ENCODE peak calls at places on chromosomes 11 and 22, in four cellular contexts. R is GM23248, B is OCI-LY7, S is GM23338. F is an unnamed sample.

GRCh38 chr11:84607975-84608787 is 1019.0 kb downstream of the DLG2 start:
- DNase-seq in S (no peak), B (no peak), R (no peak), F (no peak)

GRCh38 chr11:73308003-73308962 is at the start of gene ARHGEF17:
- DNase-seq in S (peak), B (no peak), R (peak), F (no peak)

GRCh38 chr11:67613313-67613959 is 6.7 kb downstream of the NDUFV1 start:
- DNase-seq in B (no peak), S (no peak), R (no peak), F (no peak)

GRCh38 chr11:27309064-27309463 is 54.0 kb downstream of the CCDC34 start:
- DNase-seq in R (no peak), B (no peak), S (no peak), F (no peak)

GRCh38 chr11:23991140-23991539 is 505.7 kb upstream of the LUZP2 start:
- DNase-seq in R (peak), B (no peak), S (no peak), F (no peak)

GRCh38 chr11:127919206-127920000 is 668.0 kb downstream of the ETS1 start:
- DNase-seq in R (peak), S (no peak), B (no peak), F (no peak)

GRCh38 chr11:534592-535518 is 521 bp downstream of the HRAS start:
- DNase-seq in B (peak), S (peak), R (peak), F (peak)

GRCh38 chr11:34104680-34105078 is 750 bp upstream of the NAT10 start:
- DNase-seq in B (no peak), S (no peak), R (peak), F (no peak)

GRCh38 chr11:36509265-36509664 is 807 bp downstream of the TRAF6 start:
- DNase-seq in R (peak), S (peak), B (peak), F (peak)

GRCh38 chr11:70155386-70155785 is 47.7 kb upstream of the FADD start:
- DNase-seq in S (no peak), B (no peak), R (no peak), F (no peak)

GRCh38 chr11:75440960-75441803 is 8.2 kb upstream of the KLHL35 start:
- DNase-seq in R (no peak), S (no peak), B (no peak), F (no peak)

GRCh38 chr11:7494086-7494775 is 8.9 kb downstream of the OLFML1 start:
- DNase-seq in B (no peak), R (no peak), S (no peak), F (no peak)

GRCh38 chr22:19039796-19040580 is 82.2 kb downstream of the DGCR2 start:
- DNase-seq in R (no peak), S (no peak), B (no peak), F (no peak)

GRCh38 chr11:94455861-94456260 is 37.8 kb downstream of the MRE11 start:
- DNase-seq in B (no peak), R (no peak), S (no peak), F (no peak)

GRCh38 chr11:121108413-121108812 is 7.4 kb downstream of the TECTA start:
- DNase-seq in R (no peak), B (no peak), S (no peak), F (no peak)

GRCh38 chr11:118002010-118002540 is 15.9 kb downstream of the IL10RA start:
- DNase-seq in B (no peak), R (no peak), S (no peak), F (no peak)
- TF ChIP-seq EZH2phosphoT487 in B (no peak), R (no peak), S (no peak), F (no peak)

GRCh38 chr11:112795142-112795815 is 165.9 kb upstream of the NCAM1 start:
- DNase-seq in B (peak), S (peak), R (peak), F (peak)
- H2AFZ ChIP-seq in B (no peak), S (no peak), R (no peak), F (no peak)

GRCh38 chr22:22449819-22450218 is 58.7 kb downstream of the ZNF280B start:
- DNase-seq in S (no peak), R (no peak), B (no peak), F (peak)

GRCh38 chr22:22454997-22455396 is 53.5 kb downstream of the ZNF280B start:
- DNase-seq in S (no peak), R (no peak), B (no peak), F (no peak)

GRCh38 chr22:22452211-22452610 is 56.3 kb downstream of the ZNF280B start:
- DNase-seq in B (no peak), R (no peak), S (no peak), F (no peak)

GRCh38 chr22:22450343-22450839 is 58.2 kb downstream of the ZNF280B start:
- DNase-seq in S (no peak), R (no peak), B (peak), F (peak)

DNA sequence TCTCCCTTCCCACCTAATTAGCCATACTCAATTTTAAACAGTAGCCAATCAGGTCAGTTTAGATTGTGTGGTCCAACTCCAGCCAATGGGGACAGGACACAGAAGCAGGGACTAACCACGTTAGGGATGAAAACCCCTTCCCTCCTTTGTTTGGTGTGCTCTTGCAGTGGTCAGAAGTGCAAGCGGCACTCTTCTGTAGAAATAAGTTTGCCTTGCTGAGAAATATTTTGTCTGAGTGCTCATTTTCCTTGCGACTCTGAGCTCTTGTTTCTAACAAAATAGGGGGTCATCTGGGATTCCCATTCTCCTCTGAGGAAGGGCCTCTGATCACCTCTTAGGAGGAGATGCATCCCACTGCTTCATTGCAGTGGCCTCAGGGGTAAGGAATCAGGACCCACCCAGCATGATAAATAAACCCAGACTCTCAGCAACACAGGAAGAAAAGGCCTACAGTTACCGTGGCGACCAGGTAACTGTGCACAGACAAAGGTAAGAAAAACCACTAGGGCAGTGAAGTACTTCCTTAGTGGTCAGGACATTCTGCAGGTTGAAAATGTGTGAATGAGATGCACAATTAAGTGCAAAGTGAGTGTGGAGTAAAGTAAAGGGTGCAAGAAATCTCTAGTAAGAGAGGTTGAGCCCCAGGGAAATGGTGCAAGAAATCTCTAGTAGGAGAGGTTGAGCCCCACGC is 55.4 kb downstream of the ZNF280B start:
- DNase-seq in B (no peak), S (no peak), R (no peak), F (peak)
- TF ChIP-seq EZH2phosphoT487 in B (no peak), S (no peak), R (no peak), F (no peak)

GRCh38 chr22:50670914-50671538 is 1.6 kb upstream of the SHANK3 start:
- DNase-seq in S (no peak), B (no peak), R (no peak), F (no peak)

GRCh38 chr22:50672471-50673230 is at the start of gene SHANK3:
- DNase-seq in S (peak), B (no peak), R (no peak), F (no peak)

GRCh38 chr22:50672041-50672440 is 582 bp upstream of the SHANK3 start:
- DNase-seq in B (no peak), S (no peak), R (no peak), F (no peak)

GRCh38 chr22:50671641-50672040 is 982 bp upstream of the SHANK3 start:
- DNase-seq in R (peak), B (no peak), S (no peak), F (no peak)

DNA sequence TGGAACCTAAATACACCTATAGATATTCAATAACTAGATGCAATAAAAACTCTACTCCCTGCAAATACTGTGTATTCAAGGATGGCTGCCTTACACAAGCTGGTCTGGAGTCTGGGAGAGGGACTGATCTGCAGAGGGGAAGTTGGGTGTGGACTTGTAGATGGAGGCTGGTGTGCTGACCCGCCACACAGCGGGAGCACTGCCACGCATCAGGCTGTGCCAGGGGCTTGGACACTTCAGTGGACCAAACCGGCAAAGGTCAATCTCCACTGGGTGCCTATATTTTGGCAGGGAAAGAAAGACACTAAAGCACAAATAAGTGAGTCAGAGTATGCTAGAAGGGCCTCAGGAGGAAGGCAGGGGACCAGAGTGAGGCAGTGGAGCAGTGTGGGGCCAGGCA is 2.1 kb upstream of the SHANK3 start:
- DNase-seq in S (no peak), B (no peak), R (no peak), F (no peak)
- H2AFZ ChIP-seq in S (no peak), B (no peak), R (no peak), F (no peak)

GRCh38 chr11:48013269-48013901 is 33.0 kb downstream of the PTPRJ start:
- DNase-seq in R (peak), S (no peak), B (peak), F (no peak)
- TF ChIP-seq EZH2phosphoT487 in R (no peak), S (no peak), B (no peak), F (no peak)

GRCh38 chr11:72191961-72192381 is at the start of gene FOLR1:
- DNase-seq in R (peak), S (peak), B (no peak), F (no peak)
- H2AFZ ChIP-seq in R (no peak), S (peak), B (no peak), F (no peak)

GRCh38 chr11:102733232-102733875 is 8.6 kb upstream of the MMP8 start:
- DNase-seq in B (peak), S (peak), R (peak), F (peak)

GRCh38 chr11:102727890-102728289 is 3.1 kb upstream of the MMP8 start:
- DNase-seq in R (peak), B (no peak), S (no peak), F (no peak)

GRCh38 chr11:102734650-102735049 is 9.9 kb upstream of the MMP8 start:
- DNase-seq in R (peak), S (no peak), B (no peak), F (no peak)

GRCh38 chr11:102724904-102725515 is at the start of gene MMP8:
- DNase-seq in B (no peak), S (no peak), R (peak), F (no peak)

DNA sequence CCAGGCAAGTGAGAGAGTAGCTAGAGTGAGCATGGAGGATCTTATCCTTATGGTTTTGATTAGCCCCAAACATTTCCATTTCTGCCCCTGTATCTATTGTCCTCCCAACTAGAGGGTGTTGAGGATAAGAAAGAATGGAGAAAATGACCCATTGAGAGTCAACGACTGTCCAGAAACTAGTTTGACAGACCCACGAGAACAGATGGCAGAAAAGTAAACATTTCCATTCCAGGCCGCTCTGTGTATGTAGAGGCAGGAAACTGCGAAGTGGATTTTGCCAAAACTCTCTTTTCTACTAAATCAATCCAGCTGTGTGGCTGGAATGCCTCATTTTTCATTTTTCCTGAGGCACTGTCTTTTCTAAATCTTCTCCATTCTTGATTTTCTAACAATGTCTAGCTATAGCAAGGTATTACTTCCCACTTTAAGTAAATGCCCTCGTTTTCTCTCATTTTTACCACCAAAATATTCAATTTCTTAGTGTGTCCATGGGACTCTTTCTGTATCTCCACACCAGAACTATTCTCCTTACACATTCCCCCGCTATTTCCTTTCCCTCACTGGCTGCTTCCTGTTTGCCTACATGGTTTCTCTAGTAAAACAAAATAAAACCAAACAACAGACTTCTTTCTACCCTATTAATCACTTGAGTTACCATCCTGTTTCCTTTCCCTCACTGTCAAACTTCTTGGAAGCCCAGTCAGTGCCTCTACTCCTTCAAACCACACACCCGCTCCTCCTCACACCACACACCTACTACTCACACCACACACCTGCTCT is 5.5 kb upstream of the MMP8 start:
- DNase-seq in R (peak), B (no peak), S (no peak), F (no peak)
- TF ChIP-seq EZH2phosphoT487 in R (no peak), B (no peak), S (no peak), F (no peak)

GRCh38 chr11:62492586-62492985 is 54.0 kb downstream of the AHNAK start:
- DNase-seq in R (no peak), S (no peak), B (no peak), F (no peak)

GRCh38 chr11:62494246-62494645 is 52.4 kb downstream of the AHNAK start:
- DNase-seq in R (no peak), S (no peak), B (no peak), F (no peak)

GRCh38 chr11:62493801-62494200 is 52.8 kb downstream of the AHNAK start:
- DNase-seq in S (no peak), R (no peak), B (no peak), F (no peak)

GRCh38 chr11:62489204-62489603 is 57.4 kb downstream of the AHNAK start:
- DNase-seq in S (no peak), B (no peak), R (peak), F (no peak)

GRCh38 chr11:62491571-62492329 is 54.9 kb downstream of the AHNAK start:
- DNase-seq in S (no peak), B (no peak), R (no peak), F (no peak)
- H2AFZ ChIP-seq in S (no peak), B (no peak), R (no peak), F (no peak)